ENCODE peak calls at places on chromosomes 5 and 9, in eight cellular contexts. B is C1 segment of cervical spinal cord, W is M059J, L is astrocyte of the cerebellum, K is midbrain, O is GM23338, G is A549, P is HTR-8/SVneo. X is an unnamed sample.

GRCh38 chr5:139639619-139640431 is 8.3 kb upstream of the CXXC5 start:
- DNase-seq in B (no peak), W (peak; percentile 73), L (no peak), K (peak; percentile 45), O (no peak), G (no peak), P (no peak), X (no peak)

GRCh38 chr5:139873033-139873794 is 77.6 kb downstream of the PSD2 start:
- DNase-seq in B (no peak), W (no peak), L (no peak), K (no peak), O (peak; percentile 23), G (no peak), P (no peak), X (no peak)

GRCh38 chr9:24986331-24986730 is 440.6 kb upstream of the IZUMO3 start:
- DNase-seq in B (no peak), W (no peak), L (no peak), K (no peak), O (peak; percentile 41), G (no peak), P (no peak), X (no peak)

GRCh38 chr5:112757468-112758208 is 20.0 kb downstream of the APC start:
- DNase-seq in B (peak; percentile 30), W (peak; percentile 65), L (peak; percentile 66), K (peak; percentile 77), O (peak; percentile 82), G (peak; percentile 65), P (peak; percentile 39), X (peak; percentile 82)

GRCh38 chr5:89374818-89375521 is 492.0 kb upstream of the MEF2C start:
- DNase-seq in B (no peak), W (no peak), L (no peak), K (no peak), O (no peak), G (no peak), P (no peak), X (no peak)

GRCh38 chr9:115208503-115208902 is 90.5 kb upstream of the TNC start:
- DNase-seq in B (no peak), W (peak; percentile 88), L (peak; percentile 62), K (no peak), O (no peak), G (no peak), P (no peak), X (peak; percentile 53)

GRCh38 chr5:133227897-133228296 is 176.1 kb downstream of the HSPA4 start:
- DNase-seq in B (no peak), W (no peak), L (no peak), K (no peak), O (no peak), G (no peak), P (no peak), X (no peak)

GRCh38 chr5:40551706-40552557 is 127.8 kb upstream of the PTGER4 start:
- DNase-seq in B (no peak), W (peak; percentile 99), L (peak; percentile 96), K (no peak), O (no peak), G (peak; percentile 91), P (peak; percentile 79), X (peak; percentile 99)

GRCh38 chr9:94973491-94973941 is 247.0 kb downstream of the AOPEP start:
- DNase-seq in B (no peak), W (no peak), L (peak; percentile 80), K (no peak), O (no peak), G (no peak), P (no peak), X (peak; percentile 72)

GRCh38 chr5:1204693-1205242 is 3.4 kb downstream of the SLC6A19 start:
- DNase-seq in B (no peak), W (peak; percentile 38), L (peak; percentile 3), K (no peak), O (peak; percentile 69), G (peak; percentile 58), P (peak; percentile 54), X (peak; percentile 51)

GRCh38 chr9:32551491-32552049 is 557 bp upstream of the SMIM27 start:
- DNase-seq in B (peak; percentile 60), W (no peak), L (no peak), K (peak; percentile 69), O (peak; percentile 36), G (peak; percentile 30), P (no peak), X (peak; percentile 52)

GRCh38 chr5:34522599-34523381 is 133.3 kb upstream of the RAI14 start:
- DNase-seq in B (peak; percentile 33), W (peak; percentile 83), L (peak; percentile 84), K (peak; percentile 71), O (peak; percentile 99), G (peak; percentile 86), P (peak; percentile 92), X (peak; percentile 97)

GRCh38 chr9:111037744-111038335 is 430 bp downstream of the LPAR1 start:
- DNase-seq in B (peak; percentile 31), W (peak; percentile 52), L (no peak), K (no peak), O (peak; percentile 82), G (peak; percentile 43), P (no peak), X (peak; percentile 53)

GRCh38 chr9:33225319-33226152 is 14.4 kb upstream of the SPINK4 start:
- DNase-seq in B (peak; percentile 7), W (peak; percentile 78), L (peak; percentile 71), K (peak; percentile 76), O (peak; percentile 70), G (peak; percentile 83), P (peak; percentile 61), X (peak; percentile 84)

X was measured in choroid plexus epithelial cell.